ENCODE peak calls at places on chromosome 13, in five cellular contexts. L is fibroblast of lung, Z is DND-41, I is heart right ventricle, J is mucosa of descending colon. T is an unnamed sample.

GRCh38 chr13:32247887-32248286 is 67.3 kb downstream of the ZAR1L start:
- DNase-seq in Z (no peak), L (no peak), J (no peak), I (no peak), T (no peak)

GRCh38 chr13:98254541-98254940 is 77.5 kb upstream of the RNF113B start:
- DNase-seq in Z (no peak), J (no peak), I (no peak), L (peak; percentile 68), T (no peak)

GRCh38 chr13:24184265-24184841 is 23.8 kb downstream of the SPATA13 start:
- DNase-seq in J (peak; percentile 47), I (no peak), L (no peak), Z (no peak), T (no peak)

GRCh38 chr13:45878966-45879365 is 27.4 kb upstream of the SIAH3 start:
- DNase-seq in I (no peak), J (no peak), Z (no peak), L (no peak), T (no peak)

GRCh38 chr13:50189450-50189849 is 174.2 kb downstream of the KCNRG start:
- DNase-seq in L (no peak), Z (no peak), J (no peak), I (no peak), T (no peak)

GRCh38 chr13:100636441-100636840 is 38.2 kb downstream of the TMTC4 start:
- DNase-seq in J (no peak), L (no peak), I (no peak), Z (no peak), T (no peak)

GRCh38 chr13:44760434-44760833 is 184.3 kb upstream of the TSC22D1 start:
- DNase-seq in L (no peak), Z (no peak), J (no peak), I (no peak), T (no peak)

GRCh38 chr13:88472316-88472715 is 801.1 kb downstream of the SLITRK5 start:
- DNase-seq in Z (no peak), I (no peak), L (no peak), J (no peak), T (no peak)

GRCh38 chr13:99380921-99381645 is 73.9 kb upstream of the GPR183 start:
- DNase-seq in Z (no peak), J (no peak), I (no peak), L (peak; percentile 2), T (no peak)

GRCh38 chr13:109724603-109725002 is 61.8 kb downstream of the IRS2 start:
- DNase-seq in Z (no peak), L (no peak), I (no peak), J (no peak), T (no peak)

GRCh38 chr13:44435142-44435982 is 61.7 kb downstream of the SERP2 start:
- DNase-seq in L (peak; percentile 97), Z (peak; percentile 98), I (peak; percentile 91), J (peak; percentile 95), T (peak; percentile 96)

GRCh38 chr13:42355118-42355840 is 83.3 kb downstream of the AKAP11 start:
- DNase-seq in J (no peak), L (peak; percentile 9), I (no peak), Z (peak; percentile 84), T (no peak)

GRCh38 chr13:114146629-114147028 is 14.2 kb upstream of the RASA3 start:
- DNase-seq in J (peak; percentile 36), Z (no peak), I (no peak), L (no peak), T (no peak)

GRCh38 chr13:30908416-30908980 is 2.4 kb downstream of the MEDAG start:
- DNase-seq in J (no peak), Z (no peak), I (peak; percentile 24), L (peak; percentile 82), T (peak; percentile 72)

GRCh38 chr13:74280795-74281490 is 146.7 kb upstream of the KLF12 start:
- DNase-seq in Z (no peak), J (no peak), L (peak; percentile 75), I (no peak), T (no peak)

GRCh38 chr13:48902421-48902820 is 73.3 kb upstream of the FNDC3A start:
- DNase-seq in J (no peak), Z (no peak), L (no peak), I (no peak), T (no peak)

GRCh38 chr13:28492527-28493367 is 2.2 kb downstream of the FLT1 start:
- DNase-seq in L (no peak), I (no peak), Z (peak; percentile 62), J (no peak), T (no peak)

GRCh38 chr13:28867564-28867963 is 47.4 kb downstream of the MTUS2 start:
- DNase-seq in J (no peak), I (no peak), Z (no peak), L (no peak), T (no peak)

GRCh38 chr13:24905242-24905641 is 141.3 kb downstream of the RNF17 start:
- DNase-seq in L (peak; percentile 16), Z (no peak), J (no peak), I (no peak), T (no peak)

DNA sequence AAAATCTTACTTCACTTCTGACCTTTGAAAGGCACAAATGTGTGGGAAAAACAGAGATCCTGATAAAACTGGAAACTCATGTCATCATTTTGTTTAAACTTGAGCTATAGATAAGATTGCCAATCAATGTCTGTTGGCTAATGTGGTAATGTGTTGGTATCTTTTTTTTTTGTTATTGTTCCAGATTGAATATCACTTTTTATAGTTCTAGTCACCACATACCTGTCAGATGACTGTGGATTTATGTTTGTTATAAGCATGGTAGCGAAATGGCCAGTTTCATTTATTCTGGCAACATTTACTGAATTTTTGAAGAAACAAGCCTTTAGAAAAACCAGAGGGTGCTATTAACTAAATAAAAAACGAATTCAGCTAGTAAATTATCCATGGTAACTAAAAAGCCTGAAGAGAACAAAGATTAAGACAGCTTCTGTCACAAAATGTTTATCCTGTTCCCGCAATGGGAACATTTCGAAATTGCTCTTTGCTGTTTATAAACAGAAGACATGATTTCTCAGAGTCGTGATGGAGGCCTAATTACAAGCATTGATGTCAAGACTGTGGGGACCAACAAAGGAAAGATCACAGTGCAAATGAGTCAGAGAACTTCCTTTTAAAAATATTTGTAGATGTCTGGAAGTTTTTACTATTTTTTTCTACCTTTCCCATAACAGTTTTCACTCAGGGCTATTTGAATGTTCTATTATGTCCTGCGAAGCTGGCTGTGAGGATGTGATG is 82.9 kb upstream of the POSTN start:
- DNase-seq in I (no peak), L (peak; percentile 81), J (no peak), Z (no peak), T (no peak)
- H3K4me3 ChIP-seq in I (no peak overlapping the region), L (no peak overlapping the region), J (no peak overlapping the region), Z (no peak overlapping the region), T (no peak overlapping the region)

GRCh38 chr13:110812111-110812868 is 98.8 kb downstream of the ING1 start:
- DNase-seq in J (no peak), I (no peak), L (peak; percentile 25), Z (no peak), T (no peak)
- H3K4me3 ChIP-seq in J (no peak overlapping the region), I (peak overlapping the region; percentile 21), L (peak overlapping the region; percentile 18), Z (no peak overlapping the region), T (peak overlapping the region; percentile 24)

DNA sequence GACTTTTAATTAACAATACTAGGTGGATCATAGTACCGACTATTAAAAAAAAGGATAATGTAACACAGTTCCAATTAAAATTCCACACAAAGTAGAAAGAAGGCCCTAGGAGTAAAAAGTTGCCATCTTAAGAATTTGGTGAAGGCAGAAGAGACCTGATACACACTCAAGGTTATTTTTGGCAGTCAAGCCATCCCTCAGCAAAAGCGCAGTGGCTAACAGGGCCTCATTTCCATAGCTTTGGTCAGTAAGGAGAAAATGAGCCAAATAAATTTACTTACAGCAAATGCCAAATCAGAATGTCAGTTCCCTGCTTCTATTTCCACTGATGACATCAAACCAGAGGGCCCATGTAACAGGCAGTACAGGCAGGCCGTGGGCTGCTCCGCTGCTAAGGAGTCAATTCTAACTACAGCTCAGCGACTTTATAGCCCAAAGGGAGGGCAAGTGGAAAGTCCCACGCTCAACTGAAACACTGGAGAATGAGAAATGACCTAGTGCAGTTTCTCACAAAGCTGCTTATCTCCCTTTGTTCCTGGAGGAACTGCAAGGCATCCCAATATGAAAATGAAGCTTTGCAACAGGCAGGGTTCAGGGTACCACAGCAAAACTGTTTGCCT is 6.3 kb downstream of the ARGLU1 start:
- DNase-seq in Z (no peak), I (no peak), J (no peak), L (peak; percentile 64), T (no peak)
- H3K4me3 ChIP-seq in Z (peak overlapping the region; percentile 24), I (no peak overlapping the region), J (no peak overlapping the region), L (no peak overlapping the region), T (peak overlapping the region; percentile 3)

GRCh38 chr13:79307866-79308298 is 98.2 kb downstream of the RBM26 start:
- DNase-seq in I (no peak), L (peak; percentile 52), J (no peak), Z (peak; percentile 9), T (peak; percentile 30)

GRCh38 chr13:79309690-79310089 is 96.4 kb downstream of the RBM26 start:
- DNase-seq in Z (no peak), I (no peak), J (no peak), L (no peak), T (no peak)

GRCh38 chr13:79314652-79315051 is 91.4 kb downstream of the RBM26 start:
- DNase-seq in Z (no peak), I (no peak), J (no peak), L (no peak), T (no peak)

GRCh38 chr13:79311456-79311855 is 94.6 kb downstream of the RBM26 start:
- DNase-seq in J (no peak), Z (no peak), L (no peak), I (no peak), T (no peak)

DNA sequence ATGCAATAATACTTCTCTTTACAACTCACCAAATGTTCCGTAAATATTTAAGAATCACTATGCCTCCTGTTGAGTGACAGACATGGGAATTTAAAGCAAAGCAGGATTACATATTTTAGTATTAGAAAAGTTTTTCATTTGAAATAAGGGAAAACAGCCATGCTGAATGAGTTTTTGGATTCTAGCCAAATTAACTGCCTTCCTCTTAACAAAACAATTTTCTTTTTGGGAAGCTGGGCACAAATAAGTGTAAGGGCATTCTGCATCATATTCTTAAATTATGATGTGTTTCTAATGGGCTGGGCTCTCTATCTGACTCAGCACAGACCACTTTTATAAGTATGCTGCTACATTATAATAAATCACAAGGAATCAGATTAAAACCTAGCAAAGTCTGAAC is 93.6 kb downstream of the RBM26 start:
- DNase-seq in I (no peak), J (no peak), L (no peak), Z (no peak), T (no peak)
- H3K4me3 ChIP-seq in I (no peak overlapping the region), J (no peak overlapping the region), L (no peak overlapping the region), Z (no peak overlapping the region), T (no peak overlapping the region)

GRCh38 chr13:112342841-112343361 is 33.3 kb upstream of the SPACA7 start:
- DNase-seq in L (no peak), J (no peak), Z (no peak), I (no peak), T (peak; percentile 13)
- H3K4me3 ChIP-seq in L (no peak overlapping the region), J (no peak overlapping the region), Z (no peak overlapping the region), I (no peak overlapping the region), T (no peak overlapping the region)

GRCh38 chr13:106522112-106522511 is 13.3 kb downstream of the EFNB2 start:
- DNase-seq in L (no peak), J (no peak), I (no peak), Z (no peak), T (no peak)
- H3K4me3 ChIP-seq in L (no peak overlapping the region), J (no peak overlapping the region), I (no peak overlapping the region), Z (no peak overlapping the region), T (no peak overlapping the region)